ENCODE peak calls at places on chromosomes 4 and X, in four cellular contexts. E, S, W and M are unnamed samples.

GRCh38 chr4:19224820-19225219 is 1026.9 kb upstream of the SLIT2 start:
- DNase-seq in S (peak; percentile 56), E (peak; percentile 66), W (peak; percentile 60), M (no peak)

GRCh38 chr4:64230709-64231310 is 178.4 kb downstream of the TECRL start:
- DNase-seq in S (no peak), W (peak; percentile 13), E (peak; percentile 52), M (no peak)

GRCh38 chr4:125849869-125850268 is 535.1 kb downstream of the FAT4 start:
- DNase-seq in W (peak; percentile 47), S (no peak), E (no peak), M (no peak)

GRCh38 chr4:6338175-6338950 is 68.7 kb downstream of the WFS1 start:
- DNase-seq in S (no peak), E (no peak), W (no peak), M (no peak)

GRCh38 chr4:26723216-26723615 is 137.4 kb upstream of the STIM2 start:
- DNase-seq in E (no peak), S (no peak), W (no peak), M (no peak)

GRCh38 chr4:135694066-135694465 is 1492.5 kb upstream of the PABPC4L start:
- DNase-seq in E (no peak), W (no peak), S (no peak), M (no peak)

GRCh38 chrX:41705680-41706374 is 17.1 kb downstream of the GPR34 start:
- DNase-seq in S (no peak), W (no peak), E (no peak), M (no peak)

GRCh38 chr4:36278789-36279188 is 2.6 kb upstream of the DTHD1 start:
- DNase-seq in E (no peak), W (no peak), S (no peak), M (no peak)

GRCh38 chrX:14032383-14032782 is 2.7 kb upstream of the GEMIN8 start:
- DNase-seq in S (peak; percentile 69), W (peak; percentile 64), E (peak; percentile 73), M (peak; percentile 69)

GRCh38 chr4:173311368-173311767 is 22.8 kb downstream of the HMGB2 start:
- DNase-seq in W (no peak), S (no peak), E (no peak), M (no peak)

GRCh38 chr4:173307778-173308177 is 26.4 kb downstream of the HMGB2 start:
- DNase-seq in S (no peak), E (no peak), W (no peak), M (no peak)
- H3K4me3 ChIP-seq in S (no peak overlapping the region), E (no peak overlapping the region), W (no peak overlapping the region), M (no peak overlapping the region)

DNA sequence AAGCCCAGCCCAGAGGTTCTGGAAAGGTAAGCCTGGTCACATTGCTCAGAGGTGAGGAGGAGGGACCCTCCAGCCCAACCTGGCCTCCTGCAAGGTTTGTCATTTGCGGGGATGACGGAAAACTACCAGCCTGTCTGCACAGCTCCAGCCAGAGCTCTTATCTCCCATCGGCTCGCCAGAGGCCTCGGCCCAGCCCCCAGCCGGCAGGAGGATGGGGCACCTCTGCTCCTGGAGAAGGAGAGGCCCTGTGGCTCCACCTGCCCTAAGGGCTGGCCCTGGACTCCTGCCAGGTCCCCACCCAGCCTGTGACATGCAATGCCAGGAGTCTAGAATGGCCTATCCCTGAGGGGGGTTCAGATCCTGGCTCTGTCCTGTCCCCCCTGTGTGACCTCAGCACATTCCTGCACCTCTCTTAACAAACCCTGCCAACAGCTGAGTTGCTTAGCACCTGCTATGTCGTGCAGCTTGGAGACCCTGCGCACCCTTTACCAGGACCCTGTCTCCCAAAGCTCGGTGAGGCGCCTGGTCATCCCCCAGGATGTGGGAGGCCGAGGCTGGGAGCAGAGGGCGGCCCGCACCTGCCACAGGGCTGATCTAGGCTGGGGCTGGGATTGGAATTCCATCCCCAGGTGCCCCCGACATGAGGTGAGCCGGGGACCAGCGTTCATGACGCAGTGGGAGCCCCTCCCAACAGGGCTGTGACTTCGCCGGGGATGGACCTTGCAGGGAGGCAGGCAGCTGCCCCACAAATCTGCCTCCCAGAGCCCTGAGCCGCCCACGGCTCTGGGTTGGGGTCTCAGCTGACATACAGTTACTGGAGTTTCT is 14.4 kb downstream of the ADRA2C start:
- DNase-seq in E (no peak), W (no peak), S (peak; percentile 90), M (no peak)
- H3K4me3 ChIP-seq in E (no peak overlapping the region), W (no peak overlapping the region), S (no peak overlapping the region), M (no peak overlapping the region)

DNA sequence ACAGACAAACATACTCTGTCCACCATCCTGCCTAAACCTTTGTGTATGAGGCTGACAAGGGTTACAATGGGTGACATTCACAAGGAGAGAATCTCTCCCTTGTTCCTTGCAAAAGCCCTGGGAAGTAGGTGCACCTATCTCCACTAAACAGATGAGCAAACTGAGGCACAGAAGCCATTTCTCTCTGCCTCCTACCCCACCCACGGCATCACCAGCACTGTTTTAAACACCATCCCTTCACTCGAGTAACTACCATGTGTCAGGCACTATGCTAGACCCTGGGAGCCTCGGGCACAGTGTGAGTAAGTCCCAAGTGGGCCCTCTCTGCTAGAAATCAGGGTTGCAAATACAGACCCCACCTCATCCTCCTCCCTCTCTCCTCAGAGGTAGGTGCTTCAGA is 899 bp downstream of the LYAR start:
- DNase-seq in S (no peak), W (no peak), E (no peak), M (peak; percentile 50)
- H3K4me3 ChIP-seq in S (peak overlapping the region; percentile 48), W (peak overlapping the region; percentile 91), E (peak overlapping the region; percentile 99), M (peak overlapping the region; percentile 95)

GRCh38 chrX:121135488-121136207 is 88.2 kb downstream of the GLUD2 start:
- DNase-seq in S (no peak), W (no peak), E (no peak), M (no peak)
- H3K4me3 ChIP-seq in S (no peak overlapping the region), W (no peak overlapping the region), E (no peak overlapping the region), M (no peak overlapping the region)